ENCODE peak calls at places on chromosomes 4 and X, in nine cellular contexts. One of them, this sample, is unnamed.

GRCh38 chr4:6177587-6178197 is 22.7 kb downstream of the JAKMIP1 start:
- DNase-seq in tibial nerve: no peak
- DNase-seq in cardiac fibroblast: no peak
- DNase-seq in psoas muscle: no peak
- DNase-seq in tibial artery: no peak
- DNase-seq in BE2C: peak
- DNase-seq in hepatocyte: no peak
- DNase-seq in naive thymus-derived CD4-positive, alpha-beta T cell: peak
- DNase-seq in upper lobe of right lung: no peak
- DNase-seq in this sample: peak

GRCh38 chr4:90841676-90842075 is 714.5 kb downstream of the CCSER1 start:
- DNase-seq in tibial nerve: no peak
- DNase-seq in tibial artery: no peak
- DNase-seq in upper lobe of right lung: no peak
- DNase-seq in cardiac fibroblast: peak
- DNase-seq in hepatocyte: no peak
- DNase-seq in naive thymus-derived CD4-positive, alpha-beta T cell: no peak
- DNase-seq in BE2C: no peak
- DNase-seq in psoas muscle: no peak
- DNase-seq in this sample: no peak

GRCh38 chr4:26782168-26782829 is 78.3 kb upstream of the STIM2 start:
- DNase-seq in hepatocyte: no peak
- DNase-seq in BE2C: no peak
- DNase-seq in cardiac fibroblast: no peak
- DNase-seq in psoas muscle: no peak
- DNase-seq in upper lobe of right lung: no peak
- DNase-seq in naive thymus-derived CD4-positive, alpha-beta T cell: no peak
- DNase-seq in tibial artery: no peak
- DNase-seq in tibial nerve: no peak
- DNase-seq in this sample: no peak

GRCh38 chr4:21118301-21118700 is 418.0 kb downstream of the PACRGL start:
- DNase-seq in hepatocyte: no peak
- DNase-seq in cardiac fibroblast: no peak
- DNase-seq in tibial artery: no peak
- DNase-seq in BE2C: no peak
- DNase-seq in tibial nerve: no peak
- DNase-seq in psoas muscle: no peak
- DNase-seq in naive thymus-derived CD4-positive, alpha-beta T cell: no peak
- DNase-seq in upper lobe of right lung: no peak
- DNase-seq in this sample: no peak

GRCh38 chr4:109294468-109295020 is 7.9 kb downstream of the COL25A1 start:
- DNase-seq in upper lobe of right lung: no peak
- DNase-seq in cardiac fibroblast: peak
- DNase-seq in psoas muscle: no peak
- DNase-seq in naive thymus-derived CD4-positive, alpha-beta T cell: no peak
- DNase-seq in hepatocyte: no peak
- DNase-seq in tibial nerve: no peak
- DNase-seq in tibial artery: no peak
- DNase-seq in BE2C: no peak
- DNase-seq in this sample: no peak

GRCh38 chr4:92952426-92952825 is 648.7 kb downstream of the GRID2 start:
- DNase-seq in cardiac fibroblast: no peak
- DNase-seq in naive thymus-derived CD4-positive, alpha-beta T cell: no peak
- DNase-seq in upper lobe of right lung: no peak
- DNase-seq in tibial artery: no peak
- DNase-seq in tibial nerve: no peak
- DNase-seq in BE2C: no peak
- DNase-seq in psoas muscle: no peak
- DNase-seq in hepatocyte: no peak
- DNase-seq in this sample: no peak

GRCh38 chrX:8724176-8724757 is 7.7 kb downstream of the ANOS1 start:
- DNase-seq in BE2C: peak
- DNase-seq in upper lobe of right lung: no peak
- DNase-seq in naive thymus-derived CD4-positive, alpha-beta T cell: no peak
- DNase-seq in cardiac fibroblast: no peak
- DNase-seq in psoas muscle: no peak
- DNase-seq in tibial artery: no peak
- DNase-seq in tibial nerve: no peak
- DNase-seq in hepatocyte: no peak
- DNase-seq in this sample: peak

GRCh38 chrX:79556750-79557149 is 189.6 kb upstream of the ITM2A start:
- DNase-seq in naive thymus-derived CD4-positive, alpha-beta T cell: no peak
- DNase-seq in tibial nerve: no peak
- DNase-seq in cardiac fibroblast: no peak
- DNase-seq in upper lobe of right lung: no peak
- DNase-seq in BE2C: peak
- DNase-seq in psoas muscle: no peak
- DNase-seq in hepatocyte: no peak
- DNase-seq in tibial artery: no peak
- DNase-seq in this sample: no peak

GRCh38 chr4:68375667-68376559 is 26.0 kb upstream of the YTHDC1 start:
- DNase-seq in tibial nerve: peak
- DNase-seq in naive thymus-derived CD4-positive, alpha-beta T cell: peak
- DNase-seq in upper lobe of right lung: peak
- DNase-seq in hepatocyte: peak
- DNase-seq in BE2C: peak
- DNase-seq in tibial artery: no peak
- DNase-seq in psoas muscle: no peak
- DNase-seq in cardiac fibroblast: peak
- DNase-seq in this sample: peak

GRCh38 chrX:130746709-130747347 is 156.2 kb downstream of the ENOX2 start:
- DNase-seq in psoas muscle: no peak
- DNase-seq in tibial nerve: no peak
- DNase-seq in tibial artery: no peak
- DNase-seq in cardiac fibroblast: peak
- DNase-seq in upper lobe of right lung: no peak
- DNase-seq in BE2C: no peak
- DNase-seq in naive thymus-derived CD4-positive, alpha-beta T cell: no peak
- DNase-seq in hepatocyte: no peak
- DNase-seq in this sample: no peak

GRCh38 chrX:40105791-40106676 is 8.3 kb upstream of the BCOR start:
- DNase-seq in psoas muscle: peak
- DNase-seq in BE2C: peak
- DNase-seq in tibial artery: peak
- DNase-seq in cardiac fibroblast: peak
- DNase-seq in naive thymus-derived CD4-positive, alpha-beta T cell: peak
- DNase-seq in hepatocyte: peak
- DNase-seq in tibial nerve: peak
- DNase-seq in upper lobe of right lung: peak
- DNase-seq in this sample: peak

GRCh38 chr4:122681568-122681967 is 50.9 kb upstream of the BBS12 start:
- DNase-seq in tibial nerve: no peak
- DNase-seq in psoas muscle: no peak
- DNase-seq in tibial artery: no peak
- DNase-seq in upper lobe of right lung: no peak
- DNase-seq in BE2C: no peak
- DNase-seq in hepatocyte: no peak
- DNase-seq in naive thymus-derived CD4-positive, alpha-beta T cell: no peak
- DNase-seq in cardiac fibroblast: no peak
- DNase-seq in this sample: no peak

GRCh38 chr4:81215219-81215892 is at the start of gene PRKG2:
- DNase-seq in naive thymus-derived CD4-positive, alpha-beta T cell: no peak
- DNase-seq in tibial nerve: no peak
- DNase-seq in cardiac fibroblast: peak
- DNase-seq in BE2C: no peak
- DNase-seq in psoas muscle: no peak
- DNase-seq in tibial artery: no peak
- DNase-seq in upper lobe of right lung: peak
- DNase-seq in hepatocyte: peak
- DNase-seq in this sample: peak

DNA sequence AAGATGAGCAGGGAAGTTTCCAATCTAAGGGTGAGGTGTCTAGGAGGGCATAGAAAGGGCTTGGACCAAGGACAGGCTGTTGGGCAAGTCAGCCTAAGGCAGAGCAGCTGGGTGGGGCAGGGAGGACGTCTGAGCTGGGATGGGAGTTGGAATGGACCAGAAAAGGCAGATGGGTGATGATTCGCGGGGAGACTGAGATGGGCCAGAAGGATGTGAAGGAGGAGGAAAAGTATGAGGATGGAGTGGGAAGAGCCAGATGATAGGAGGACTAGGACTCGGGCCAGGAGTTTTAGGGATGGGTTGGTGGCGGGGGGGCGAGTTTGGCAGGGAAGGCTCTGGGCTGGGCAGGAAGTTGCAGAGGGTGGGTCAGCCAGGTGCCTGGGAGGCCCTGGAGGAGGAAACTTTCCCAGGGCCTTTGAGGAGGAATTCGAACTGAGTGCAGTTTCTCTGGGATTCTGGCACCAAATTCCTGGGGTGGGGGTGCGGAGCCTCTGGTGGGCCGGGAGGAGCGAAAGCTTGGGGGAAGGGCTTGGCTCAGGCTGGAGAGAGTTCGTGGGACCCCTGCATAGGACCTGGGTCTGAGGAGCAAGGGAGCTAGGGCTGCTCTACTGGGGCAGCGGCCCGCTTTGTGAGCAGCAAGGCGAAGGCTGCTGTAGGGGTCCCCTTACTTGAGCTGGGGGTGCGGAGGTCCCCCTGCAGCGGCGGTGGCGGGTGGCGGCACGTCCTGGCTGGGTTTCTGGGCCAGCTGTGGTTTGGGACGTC is 8.7 kb upstream of the TIMP1 start:
- DNase-seq in hepatocyte: peak
- DNase-seq in cardiac fibroblast: peak
- DNase-seq in BE2C: no peak
- DNase-seq in tibial artery: no peak
- DNase-seq in psoas muscle: no peak
- DNase-seq in tibial nerve: peak
- DNase-seq in upper lobe of right lung: no peak
- DNase-seq in naive thymus-derived CD4-positive, alpha-beta T cell: no peak
- DNase-seq in this sample: peak
- H3K4me3 ChIP-seq in hepatocyte: peak
- H3K4me3 ChIP-seq in cardiac fibroblast: peak
- H3K4me3 ChIP-seq in BE2C: no peak
- H3K4me3 ChIP-seq in tibial artery: peak
- H3K4me3 ChIP-seq in psoas muscle: peak
- H3K4me3 ChIP-seq in tibial nerve: peak
- H3K4me3 ChIP-seq in upper lobe of right lung: peak
- H3K4me3 ChIP-seq in naive thymus-derived CD4-positive, alpha-beta T cell: no peak
- H3K4me3 ChIP-seq in this sample: peak

GRCh38 chr4:158812133-158812532 is 43.3 kb downstream of the FNIP2 start:
- DNase-seq in psoas muscle: no peak
- DNase-seq in naive thymus-derived CD4-positive, alpha-beta T cell: no peak
- DNase-seq in tibial nerve: no peak
- DNase-seq in tibial artery: no peak
- DNase-seq in cardiac fibroblast: no peak
- DNase-seq in BE2C: no peak
- DNase-seq in upper lobe of right lung: no peak
- DNase-seq in hepatocyte: no peak
- DNase-seq in this sample: no peak
- H3K4me3 ChIP-seq in psoas muscle: no peak
- H3K4me3 ChIP-seq in naive thymus-derived CD4-positive, alpha-beta T cell: no peak
- H3K4me3 ChIP-seq in tibial nerve: no peak
- H3K4me3 ChIP-seq in tibial artery: no peak
- H3K4me3 ChIP-seq in cardiac fibroblast: no peak
- H3K4me3 ChIP-seq in BE2C: no peak
- H3K4me3 ChIP-seq in upper lobe of right lung: no peak
- H3K4me3 ChIP-seq in hepatocyte: no peak
- H3K4me3 ChIP-seq in this sample: no peak

DNA sequence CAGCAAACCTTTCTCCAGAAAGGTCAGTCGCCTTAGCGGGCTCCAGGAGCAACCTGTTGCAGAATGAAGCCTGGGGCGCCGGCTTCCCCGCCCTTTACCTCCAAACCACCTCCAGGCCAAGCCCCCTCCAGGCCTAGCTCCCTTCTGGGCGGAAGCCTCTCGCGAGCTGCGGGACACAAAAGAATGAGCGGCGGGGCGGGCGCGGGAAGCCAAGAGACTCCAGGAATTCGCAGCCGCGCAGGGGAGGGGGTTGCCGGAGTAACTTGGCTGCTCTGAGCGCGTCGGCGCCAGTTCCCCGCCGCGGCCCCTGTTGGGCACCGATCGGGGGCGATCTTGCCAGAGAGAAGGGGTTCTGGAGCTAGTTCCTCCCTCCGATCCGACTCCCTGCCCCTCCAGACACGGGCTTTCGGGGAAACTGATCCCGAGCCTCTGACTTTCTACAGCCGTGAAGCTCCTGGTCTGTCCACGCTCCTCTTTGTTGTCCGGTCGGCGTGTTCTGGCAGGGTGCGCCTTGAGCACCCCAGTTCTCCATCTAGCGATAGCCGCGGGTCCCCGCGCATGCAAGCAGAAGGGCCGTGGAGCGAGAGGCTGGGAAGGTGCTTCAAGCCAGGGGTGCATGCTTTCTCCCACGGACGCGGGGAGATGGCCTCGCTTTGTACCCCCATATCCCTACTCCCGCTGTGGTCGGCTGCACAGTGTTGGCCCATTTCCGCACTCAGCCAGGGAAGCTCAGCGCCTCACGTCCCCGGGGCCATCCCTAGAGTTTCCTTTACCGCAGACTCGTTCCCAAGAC is 1.2 kb downstream of the PROM1 start:
- DNase-seq in upper lobe of right lung: peak
- DNase-seq in naive thymus-derived CD4-positive, alpha-beta T cell: no peak
- DNase-seq in tibial nerve: no peak
- DNase-seq in BE2C: peak
- DNase-seq in hepatocyte: peak
- DNase-seq in tibial artery: no peak
- DNase-seq in cardiac fibroblast: no peak
- DNase-seq in psoas muscle: no peak
- DNase-seq in this sample: peak
- H3K4me3 ChIP-seq in upper lobe of right lung: peak
- H3K4me3 ChIP-seq in naive thymus-derived CD4-positive, alpha-beta T cell: peak
- H3K4me3 ChIP-seq in tibial nerve: peak
- H3K4me3 ChIP-seq in BE2C: peak
- H3K4me3 ChIP-seq in hepatocyte: peak
- H3K4me3 ChIP-seq in tibial artery: peak
- H3K4me3 ChIP-seq in cardiac fibroblast: peak
- H3K4me3 ChIP-seq in psoas muscle: peak
- H3K4me3 ChIP-seq in this sample: peak

GRCh38 chrX:31603411-31604120 is 531.7 kb upstream of the FTHL17 start:
- DNase-seq in psoas muscle: no peak
- DNase-seq in upper lobe of right lung: no peak
- DNase-seq in tibial artery: no peak
- DNase-seq in hepatocyte: no peak
- DNase-seq in cardiac fibroblast: peak
- DNase-seq in BE2C: no peak
- DNase-seq in tibial nerve: no peak
- DNase-seq in naive thymus-derived CD4-positive, alpha-beta T cell: no peak
- DNase-seq in this sample: no peak

GRCh38 chrX:31608651-31609050 is 536.8 kb upstream of the FTHL17 start:
- DNase-seq in upper lobe of right lung: no peak
- DNase-seq in BE2C: no peak
- DNase-seq in tibial nerve: no peak
- DNase-seq in tibial artery: no peak
- DNase-seq in hepatocyte: no peak
- DNase-seq in cardiac fibroblast: peak
- DNase-seq in psoas muscle: no peak
- DNase-seq in naive thymus-derived CD4-positive, alpha-beta T cell: no peak
- DNase-seq in this sample: no peak

GRCh38 chrX:31609130-31609529 is 537.3 kb upstream of the FTHL17 start:
- DNase-seq in tibial nerve: no peak
- DNase-seq in naive thymus-derived CD4-positive, alpha-beta T cell: no peak
- DNase-seq in tibial artery: no peak
- DNase-seq in BE2C: no peak
- DNase-seq in psoas muscle: no peak
- DNase-seq in cardiac fibroblast: peak
- DNase-seq in hepatocyte: peak
- DNase-seq in upper lobe of right lung: no peak
- DNase-seq in this sample: no peak

GRCh38 chrX:31604629-31605221 is 532.9 kb upstream of the FTHL17 start:
- DNase-seq in tibial artery: no peak
- DNase-seq in cardiac fibroblast: no peak
- DNase-seq in hepatocyte: no peak
- DNase-seq in upper lobe of right lung: no peak
- DNase-seq in psoas muscle: no peak
- DNase-seq in tibial nerve: no peak
- DNase-seq in naive thymus-derived CD4-positive, alpha-beta T cell: no peak
- DNase-seq in BE2C: no peak
- DNase-seq in this sample: no peak

GRCh38 chrX:31606796-31607195 is 535.0 kb upstream of the FTHL17 start:
- DNase-seq in upper lobe of right lung: no peak
- DNase-seq in hepatocyte: no peak
- DNase-seq in psoas muscle: no peak
- DNase-seq in cardiac fibroblast: peak
- DNase-seq in naive thymus-derived CD4-positive, alpha-beta T cell: no peak
- DNase-seq in tibial artery: no peak
- DNase-seq in BE2C: no peak
- DNase-seq in tibial nerve: no peak
- DNase-seq in this sample: no peak
- H3K4me3 ChIP-seq in upper lobe of right lung: no peak
- H3K4me3 ChIP-seq in hepatocyte: no peak
- H3K4me3 ChIP-seq in psoas muscle: no peak
- H3K4me3 ChIP-seq in cardiac fibroblast: no peak
- H3K4me3 ChIP-seq in naive thymus-derived CD4-positive, alpha-beta T cell: no peak
- H3K4me3 ChIP-seq in tibial artery: no peak
- H3K4me3 ChIP-seq in BE2C: no peak
- H3K4me3 ChIP-seq in tibial nerve: no peak
- H3K4me3 ChIP-seq in this sample: no peak